ENCODE peak calls at places on chromosomes 13 and 19, in seven cellular contexts. One of them, this sample, is unnamed.

GRCh38 chr13:25037057-25037813 is 58.7 kb upstream of the PABPC3 start:
- DNase-seq in GM04504: peak
- DNase-seq in stimulated activated CD4-positive, alpha-beta T cell treated with anti-CD3 and anti-CD28 coated beads, Interleukin-2, amount 100 ng/mL, for 4 hours: peak
- DNase-seq in activated CD8-positive, alpha-beta memory T cell treated with anti-CD3 and anti-CD28 coated beads, Interleukin-2, amount 50 U/mL, for 48 hours: peak
- DNase-seq in naive B cell: peak
- DNase-seq in cardiac fibroblast: peak
- DNase-seq in GM23338: peak
- DNase-seq in this sample: no peak

GRCh38 chr13:112968910-112969691 is at the start of gene MCF2L:
- DNase-seq in naive B cell: peak
- DNase-seq in GM04504: no peak
- DNase-seq in GM23338: peak
- DNase-seq in cardiac fibroblast: peak
- DNase-seq in activated CD8-positive, alpha-beta memory T cell treated with anti-CD3 and anti-CD28 coated beads, Interleukin-2, amount 50 U/mL, for 48 hours: peak
- DNase-seq in stimulated activated CD4-positive, alpha-beta T cell treated with anti-CD3 and anti-CD28 coated beads, Interleukin-2, amount 100 ng/mL, for 4 hours: peak
- DNase-seq in this sample: peak

GRCh38 chr19:19185853-19186728 is 5.9 kb downstream of the BORCS8 start:
- DNase-seq in activated CD8-positive, alpha-beta memory T cell treated with anti-CD3 and anti-CD28 coated beads, Interleukin-2, amount 50 U/mL, for 48 hours: peak
- DNase-seq in cardiac fibroblast: peak
- DNase-seq in GM04504: no peak
- DNase-seq in GM23338: peak
- DNase-seq in naive B cell: no peak
- DNase-seq in stimulated activated CD4-positive, alpha-beta T cell treated with anti-CD3 and anti-CD28 coated beads, Interleukin-2, amount 100 ng/mL, for 4 hours: peak
- DNase-seq in this sample: no peak

GRCh38 chr13:105957769-105958438 is 577.6 kb downstream of the EFNB2 start:
- DNase-seq in naive B cell: no peak
- DNase-seq in activated CD8-positive, alpha-beta memory T cell treated with anti-CD3 and anti-CD28 coated beads, Interleukin-2, amount 50 U/mL, for 48 hours: no peak
- DNase-seq in cardiac fibroblast: no peak
- DNase-seq in stimulated activated CD4-positive, alpha-beta T cell treated with anti-CD3 and anti-CD28 coated beads, Interleukin-2, amount 100 ng/mL, for 4 hours: no peak
- DNase-seq in GM23338: no peak
- DNase-seq in GM04504: no peak
- DNase-seq in this sample: no peak

GRCh38 chr13:102580552-102581169 is 16.1 kb upstream of the TPP2 start:
- DNase-seq in GM04504: no peak
- DNase-seq in stimulated activated CD4-positive, alpha-beta T cell treated with anti-CD3 and anti-CD28 coated beads, Interleukin-2, amount 100 ng/mL, for 4 hours: peak
- DNase-seq in cardiac fibroblast: peak
- DNase-seq in naive B cell: peak
- DNase-seq in activated CD8-positive, alpha-beta memory T cell treated with anti-CD3 and anti-CD28 coated beads, Interleukin-2, amount 50 U/mL, for 48 hours: no peak
- DNase-seq in GM23338: peak
- DNase-seq in this sample: no peak

GRCh38 chr19:29617336-29618266 is 11.5 kb downstream of the POP4 start:
- DNase-seq in stimulated activated CD4-positive, alpha-beta T cell treated with anti-CD3 and anti-CD28 coated beads, Interleukin-2, amount 100 ng/mL, for 4 hours: no peak
- DNase-seq in GM23338: no peak
- DNase-seq in cardiac fibroblast: no peak
- DNase-seq in naive B cell: no peak
- DNase-seq in GM04504: no peak
- DNase-seq in activated CD8-positive, alpha-beta memory T cell treated with anti-CD3 and anti-CD28 coated beads, Interleukin-2, amount 50 U/mL, for 48 hours: no peak
- DNase-seq in this sample: peak

GRCh38 chr13:53137777-53138176 is 109.2 kb downstream of the OLFM4 start:
- DNase-seq in naive B cell: no peak
- DNase-seq in stimulated activated CD4-positive, alpha-beta T cell treated with anti-CD3 and anti-CD28 coated beads, Interleukin-2, amount 100 ng/mL, for 4 hours: no peak
- DNase-seq in activated CD8-positive, alpha-beta memory T cell treated with anti-CD3 and anti-CD28 coated beads, Interleukin-2, amount 50 U/mL, for 48 hours: no peak
- DNase-seq in GM23338: no peak
- DNase-seq in cardiac fibroblast: peak
- DNase-seq in GM04504: peak
- DNase-seq in this sample: no peak

GRCh38 chr13:99013951-99014350 is 36.1 kb upstream of the DOCK9 start:
- DNase-seq in GM04504: no peak
- DNase-seq in cardiac fibroblast: no peak
- DNase-seq in stimulated activated CD4-positive, alpha-beta T cell treated with anti-CD3 and anti-CD28 coated beads, Interleukin-2, amount 100 ng/mL, for 4 hours: no peak
- DNase-seq in GM23338: no peak
- DNase-seq in activated CD8-positive, alpha-beta memory T cell treated with anti-CD3 and anti-CD28 coated beads, Interleukin-2, amount 50 U/mL, for 48 hours: no peak
- DNase-seq in naive B cell: no peak
- DNase-seq in this sample: no peak

GRCh38 chr19:31110331-31110730 is 238.9 kb downstream of the TSHZ3 start:
- DNase-seq in cardiac fibroblast: peak
- DNase-seq in activated CD8-positive, alpha-beta memory T cell treated with anti-CD3 and anti-CD28 coated beads, Interleukin-2, amount 50 U/mL, for 48 hours: no peak
- DNase-seq in GM04504: no peak
- DNase-seq in GM23338: peak
- DNase-seq in naive B cell: no peak
- DNase-seq in stimulated activated CD4-positive, alpha-beta T cell treated with anti-CD3 and anti-CD28 coated beads, Interleukin-2, amount 100 ng/mL, for 4 hours: no peak
- DNase-seq in this sample: no peak

GRCh38 chr19:54517483-54517882 is 14.9 kb downstream of the LAIR2 start:
- DNase-seq in stimulated activated CD4-positive, alpha-beta T cell treated with anti-CD3 and anti-CD28 coated beads, Interleukin-2, amount 100 ng/mL, for 4 hours: peak
- DNase-seq in GM04504: no peak
- DNase-seq in GM23338: peak
- DNase-seq in cardiac fibroblast: peak
- DNase-seq in naive B cell: peak
- DNase-seq in activated CD8-positive, alpha-beta memory T cell treated with anti-CD3 and anti-CD28 coated beads, Interleukin-2, amount 50 U/mL, for 48 hours: peak
- DNase-seq in this sample: no peak

GRCh38 chr13:70729369-70729768 is 621.1 kb upstream of the KLHL1 start:
- DNase-seq in activated CD8-positive, alpha-beta memory T cell treated with anti-CD3 and anti-CD28 coated beads, Interleukin-2, amount 50 U/mL, for 48 hours: no peak
- DNase-seq in stimulated activated CD4-positive, alpha-beta T cell treated with anti-CD3 and anti-CD28 coated beads, Interleukin-2, amount 100 ng/mL, for 4 hours: no peak
- DNase-seq in GM23338: no peak
- DNase-seq in GM04504: no peak
- DNase-seq in cardiac fibroblast: no peak
- DNase-seq in naive B cell: no peak
- DNase-seq in this sample: no peak

GRCh38 chr19:10118960-10119359 is 739 bp downstream of the EIF3G start:
- DNase-seq in cardiac fibroblast: no peak
- DNase-seq in naive B cell: no peak
- DNase-seq in stimulated activated CD4-positive, alpha-beta T cell treated with anti-CD3 and anti-CD28 coated beads, Interleukin-2, amount 100 ng/mL, for 4 hours: no peak
- DNase-seq in GM23338: peak
- DNase-seq in activated CD8-positive, alpha-beta memory T cell treated with anti-CD3 and anti-CD28 coated beads, Interleukin-2, amount 50 U/mL, for 48 hours: no peak
- DNase-seq in GM04504: no peak
- DNase-seq in this sample: peak

GRCh38 chr19:33306191-33306590 is 3.9 kb upstream of the CEBPA start:
- DNase-seq in GM04504: no peak
- DNase-seq in stimulated activated CD4-positive, alpha-beta T cell treated with anti-CD3 and anti-CD28 coated beads, Interleukin-2, amount 100 ng/mL, for 4 hours: no peak
- DNase-seq in naive B cell: no peak
- DNase-seq in cardiac fibroblast: no peak
- DNase-seq in activated CD8-positive, alpha-beta memory T cell treated with anti-CD3 and anti-CD28 coated beads, Interleukin-2, amount 50 U/mL, for 48 hours: no peak
- DNase-seq in GM23338: no peak
- DNase-seq in this sample: no peak

GRCh38 chr13:111033172-111034133 is 81.7 kb upstream of the ARHGEF7 start:
- DNase-seq in GM04504: no peak
- DNase-seq in GM23338: no peak
- DNase-seq in naive B cell: no peak
- DNase-seq in stimulated activated CD4-positive, alpha-beta T cell treated with anti-CD3 and anti-CD28 coated beads, Interleukin-2, amount 100 ng/mL, for 4 hours: no peak
- DNase-seq in activated CD8-positive, alpha-beta memory T cell treated with anti-CD3 and anti-CD28 coated beads, Interleukin-2, amount 50 U/mL, for 48 hours: no peak
- DNase-seq in cardiac fibroblast: no peak
- DNase-seq in this sample: no peak

GRCh38 chr19:8638078-8638619 is 7.7 kb downstream of the NFILZ start:
- DNase-seq in naive B cell: no peak
- DNase-seq in GM23338: no peak
- DNase-seq in stimulated activated CD4-positive, alpha-beta T cell treated with anti-CD3 and anti-CD28 coated beads, Interleukin-2, amount 100 ng/mL, for 4 hours: no peak
- DNase-seq in cardiac fibroblast: peak
- DNase-seq in activated CD8-positive, alpha-beta memory T cell treated with anti-CD3 and anti-CD28 coated beads, Interleukin-2, amount 50 U/mL, for 48 hours: no peak
- DNase-seq in GM04504: no peak
- DNase-seq in this sample: peak

GRCh38 chr19:10417598-10418280 is 2.6 kb upstream of the PDE4A start:
- DNase-seq in cardiac fibroblast: no peak
- DNase-seq in GM23338: peak
- DNase-seq in stimulated activated CD4-positive, alpha-beta T cell treated with anti-CD3 and anti-CD28 coated beads, Interleukin-2, amount 100 ng/mL, for 4 hours: no peak
- DNase-seq in naive B cell: no peak
- DNase-seq in GM04504: no peak
- DNase-seq in activated CD8-positive, alpha-beta memory T cell treated with anti-CD3 and anti-CD28 coated beads, Interleukin-2, amount 50 U/mL, for 48 hours: no peak
- DNase-seq in this sample: no peak

GRCh38 chr13:53100394-53101063 is 71.9 kb downstream of the OLFM4 start:
- DNase-seq in activated CD8-positive, alpha-beta memory T cell treated with anti-CD3 and anti-CD28 coated beads, Interleukin-2, amount 50 U/mL, for 48 hours: no peak
- DNase-seq in GM23338: no peak
- DNase-seq in GM04504: no peak
- DNase-seq in cardiac fibroblast: no peak
- DNase-seq in naive B cell: no peak
- DNase-seq in stimulated activated CD4-positive, alpha-beta T cell treated with anti-CD3 and anti-CD28 coated beads, Interleukin-2, amount 100 ng/mL, for 4 hours: no peak
- DNase-seq in this sample: peak

GRCh38 chr19:2032296-2032941 is 16.9 kb upstream of the BTBD2 start:
- DNase-seq in GM23338: no peak
- DNase-seq in GM04504: peak
- DNase-seq in naive B cell: peak
- DNase-seq in cardiac fibroblast: peak
- DNase-seq in stimulated activated CD4-positive, alpha-beta T cell treated with anti-CD3 and anti-CD28 coated beads, Interleukin-2, amount 100 ng/mL, for 4 hours: no peak
- DNase-seq in activated CD8-positive, alpha-beta memory T cell treated with anti-CD3 and anti-CD28 coated beads, Interleukin-2, amount 50 U/mL, for 48 hours: no peak
- DNase-seq in this sample: peak

GRCh38 chr19:40584007-40584406 is 7.3 kb downstream of the SHKBP1 start:
- DNase-seq in cardiac fibroblast: no peak
- DNase-seq in naive B cell: no peak
- DNase-seq in stimulated activated CD4-positive, alpha-beta T cell treated with anti-CD3 and anti-CD28 coated beads, Interleukin-2, amount 100 ng/mL, for 4 hours: no peak
- DNase-seq in GM04504: no peak
- DNase-seq in GM23338: peak
- DNase-seq in activated CD8-positive, alpha-beta memory T cell treated with anti-CD3 and anti-CD28 coated beads, Interleukin-2, amount 50 U/mL, for 48 hours: no peak
- DNase-seq in this sample: peak

GRCh38 chr13:95246292-95247082 is 54.8 kb downstream of the ABCC4 start:
- DNase-seq in naive B cell: no peak
- DNase-seq in stimulated activated CD4-positive, alpha-beta T cell treated with anti-CD3 and anti-CD28 coated beads, Interleukin-2, amount 100 ng/mL, for 4 hours: no peak
- DNase-seq in activated CD8-positive, alpha-beta memory T cell treated with anti-CD3 and anti-CD28 coated beads, Interleukin-2, amount 50 U/mL, for 48 hours: no peak
- DNase-seq in cardiac fibroblast: no peak
- DNase-seq in GM04504: no peak
- DNase-seq in GM23338: no peak
- DNase-seq in this sample: no peak

GRCh38 chr13:26695891-26696311 is 64.7 kb downstream of the GPR12 start:
- DNase-seq in GM23338: no peak
- DNase-seq in GM04504: no peak
- DNase-seq in stimulated activated CD4-positive, alpha-beta T cell treated with anti-CD3 and anti-CD28 coated beads, Interleukin-2, amount 100 ng/mL, for 4 hours: no peak
- DNase-seq in activated CD8-positive, alpha-beta memory T cell treated with anti-CD3 and anti-CD28 coated beads, Interleukin-2, amount 50 U/mL, for 48 hours: no peak
- DNase-seq in naive B cell: no peak
- DNase-seq in cardiac fibroblast: no peak
- DNase-seq in this sample: no peak

GRCh38 chr19:43329989-43330388 is 23.5 kb upstream of the CD177 start:
- DNase-seq in activated CD8-positive, alpha-beta memory T cell treated with anti-CD3 and anti-CD28 coated beads, Interleukin-2, amount 50 U/mL, for 48 hours: no peak
- DNase-seq in naive B cell: no peak
- DNase-seq in cardiac fibroblast: no peak
- DNase-seq in GM04504: no peak
- DNase-seq in GM23338: no peak
- DNase-seq in stimulated activated CD4-positive, alpha-beta T cell treated with anti-CD3 and anti-CD28 coated beads, Interleukin-2, amount 100 ng/mL, for 4 hours: no peak
- DNase-seq in this sample: no peak

GRCh38 chr19:51693246-51693645 is at the start of gene SPACA6:
- DNase-seq in GM04504: no peak
- DNase-seq in cardiac fibroblast: no peak
- DNase-seq in GM23338: no peak
- DNase-seq in naive B cell: no peak
- DNase-seq in activated CD8-positive, alpha-beta memory T cell treated with anti-CD3 and anti-CD28 coated beads, Interleukin-2, amount 50 U/mL, for 48 hours: no peak
- DNase-seq in stimulated activated CD4-positive, alpha-beta T cell treated with anti-CD3 and anti-CD28 coated beads, Interleukin-2, amount 100 ng/mL, for 4 hours: no peak
- DNase-seq in this sample: no peak

GRCh38 chr19:35495107-35496064 is 5.1 kb upstream of the KRTDAP start:
- DNase-seq in activated CD8-positive, alpha-beta memory T cell treated with anti-CD3 and anti-CD28 coated beads, Interleukin-2, amount 50 U/mL, for 48 hours: peak
- DNase-seq in naive B cell: peak
- DNase-seq in stimulated activated CD4-positive, alpha-beta T cell treated with anti-CD3 and anti-CD28 coated beads, Interleukin-2, amount 100 ng/mL, for 4 hours: peak
- DNase-seq in cardiac fibroblast: peak
- DNase-seq in GM04504: no peak
- DNase-seq in GM23338: peak
- DNase-seq in this sample: peak

GRCh38 chr19:15101479-15102082 is 5.6 kb upstream of the SYDE1 start:
- DNase-seq in stimulated activated CD4-positive, alpha-beta T cell treated with anti-CD3 and anti-CD28 coated beads, Interleukin-2, amount 100 ng/mL, for 4 hours: peak
- DNase-seq in cardiac fibroblast: peak
- DNase-seq in naive B cell: no peak
- DNase-seq in GM23338: peak
- DNase-seq in activated CD8-positive, alpha-beta memory T cell treated with anti-CD3 and anti-CD28 coated beads, Interleukin-2, amount 50 U/mL, for 48 hours: peak
- DNase-seq in GM04504: no peak
- DNase-seq in this sample: no peak

GRCh38 chr19:4130635-4131438 is 6.9 kb upstream of the MAP2K2 start:
- DNase-seq in cardiac fibroblast: peak
- DNase-seq in activated CD8-positive, alpha-beta memory T cell treated with anti-CD3 and anti-CD28 coated beads, Interleukin-2, amount 50 U/mL, for 48 hours: no peak
- DNase-seq in naive B cell: no peak
- DNase-seq in GM04504: no peak
- DNase-seq in GM23338: no peak
- DNase-seq in stimulated activated CD4-positive, alpha-beta T cell treated with anti-CD3 and anti-CD28 coated beads, Interleukin-2, amount 100 ng/mL, for 4 hours: no peak
- DNase-seq in this sample: no peak

GRCh38 chr19:6325614-6326013 is 7.8 kb downstream of the ACER1 start:
- DNase-seq in naive B cell: no peak
- DNase-seq in GM23338: no peak
- DNase-seq in activated CD8-positive, alpha-beta memory T cell treated with anti-CD3 and anti-CD28 coated beads, Interleukin-2, amount 50 U/mL, for 48 hours: no peak
- DNase-seq in cardiac fibroblast: no peak
- DNase-seq in stimulated activated CD4-positive, alpha-beta T cell treated with anti-CD3 and anti-CD28 coated beads, Interleukin-2, amount 100 ng/mL, for 4 hours: no peak
- DNase-seq in GM04504: no peak
- DNase-seq in this sample: no peak

GRCh38 chr19:12789098-12789903 is 2.0 kb upstream of the JUNB start:
- DNase-seq in stimulated activated CD4-positive, alpha-beta T cell treated with anti-CD3 and anti-CD28 coated beads, Interleukin-2, amount 100 ng/mL, for 4 hours: no peak
- DNase-seq in cardiac fibroblast: no peak
- DNase-seq in activated CD8-positive, alpha-beta memory T cell treated with anti-CD3 and anti-CD28 coated beads, Interleukin-2, amount 50 U/mL, for 48 hours: no peak
- DNase-seq in GM23338: peak
- DNase-seq in naive B cell: no peak
- DNase-seq in GM04504: no peak
- DNase-seq in this sample: no peak

GRCh38 chr19:6020972-6021805 is 43.2 kb upstream of the RANBP3 start:
- DNase-seq in GM04504: no peak
- DNase-seq in stimulated activated CD4-positive, alpha-beta T cell treated with anti-CD3 and anti-CD28 coated beads, Interleukin-2, amount 100 ng/mL, for 4 hours: no peak
- DNase-seq in cardiac fibroblast: no peak
- DNase-seq in activated CD8-positive, alpha-beta memory T cell treated with anti-CD3 and anti-CD28 coated beads, Interleukin-2, amount 50 U/mL, for 48 hours: no peak
- DNase-seq in GM23338: no peak
- DNase-seq in naive B cell: no peak
- DNase-seq in this sample: peak